ENCODE peak calls at places on chromosomes 4 and X, in six cellular contexts. A, P, K, L, W and E are unnamed samples.

GRCh38 chr4:120921456-120922389 is 803 bp downstream of the PRDM5 start:
- DNase-seq in A (peak), P (peak), K (no peak), L (peak), W (peak), E (peak)

GRCh38 chr4:56217383-56217890 is 169.9 kb downstream of the AASDH start:
- DNase-seq in A (no peak), P (no peak), K (no peak), L (no peak), W (no peak), E (no peak)

GRCh38 chr4:64495948-64496347 is 86.7 kb upstream of the TECRL start:
- DNase-seq in A (no peak), P (no peak), K (no peak), L (no peak), W (no peak), E (no peak)

GRCh38 chr4:151267822-151268535 is 9.0 kb upstream of the PRSS48 start:
- DNase-seq in A (no peak), P (no peak), K (no peak), L (no peak), W (no peak), E (no peak)

GRCh38 chrX:68830486-68831404 is 1.9 kb downstream of the EFNB1 start:
- DNase-seq in A (no peak), P (no peak), K (no peak), L (no peak), W (no peak), E (no peak)

GRCh38 chr4:8335848-8336247 is 66.3 kb downstream of the HTRA3 start:
- DNase-seq in A (no peak), P (no peak), K (no peak), L (no peak), W (no peak), E (no peak)

GRCh38 chrX:75642811-75643361 is 120.0 kb upstream of the ZDHHC15 start:
- DNase-seq in A (no peak), P (no peak), K (no peak), L (no peak), W (no peak), E (no peak)

GRCh38 chrX:70033348-70033747 is 16.4 kb downstream of the AWAT2 start:
- DNase-seq in A (peak), P (no peak), K (no peak), L (no peak), W (peak), E (no peak)

GRCh38 chrX:111181883-111182400 is 86.0 kb downstream of the PAK3 start:
- DNase-seq in A (no peak), P (no peak), K (no peak), L (no peak), W (no peak), E (no peak)

GRCh38 chrX:132209527-132209926 is 9.7 kb downstream of the RAP2C start:
- DNase-seq in A (peak), P (no peak), K (no peak), L (no peak), W (peak), E (no peak)

GRCh38 chr4:49000806-49001205 is 14.7 kb downstream of the CWH43 start:
- DNase-seq in A (no peak), P (no peak), K (no peak), L (no peak), W (no peak), E (no peak)

GRCh38 chr4:147447820-147448219 is 33.1 kb upstream of the EDNRA start:
- DNase-seq in A (no peak), P (no peak), K (no peak), L (no peak), W (peak), E (peak)

GRCh38 chrX:118554511-118554910 is 58.9 kb downstream of the DOCK11 start:
- DNase-seq in A (no peak), P (no peak), K (no peak), L (no peak), W (no peak), E (no peak)

GRCh38 chr4:1727117-1728031 is 6.1 kb downstream of the TACC3 start:
- DNase-seq in A (peak), P (no peak), K (no peak), L (peak), W (peak), E (no peak)

GRCh38 chr4:13980317-13980716 is 352.8 kb upstream of the BOD1L1 start:
- DNase-seq in A (peak), P (no peak), K (no peak), L (no peak), W (peak), E (peak)

GRCh38 chrX:13693341-13693871 is 4.5 kb downstream of the RAB9A start:
- DNase-seq in A (no peak), P (no peak), K (no peak), L (no peak), W (no peak), E (no peak)

GRCh38 chr4:28788929-28789490 is 1928.4 kb downstream of the STIM2 start:
- DNase-seq in A (no peak), P (no peak), K (no peak), L (no peak), W (no peak), E (no peak)

GRCh38 chr4:5993876-5994811 is 24.1 kb downstream of the C4orf50 start:
- DNase-seq in A (no peak), P (no peak), K (no peak), L (no peak), W (no peak), E (no peak)

GRCh38 chrX:147894332-147894870 is 17.3 kb upstream of the FMR1 start:
- DNase-seq in A (peak), P (no peak), K (no peak), L (no peak), W (no peak), E (no peak)

GRCh38 chrX:129779747-129780146 is at the start of gene SASH3:
- DNase-seq in A (no peak), P (no peak), K (peak), L (no peak), W (no peak), E (no peak)

GRCh38 chrX:22950278-22951266 is 49.2 kb upstream of the DDX53 start:
- DNase-seq in A (peak), P (no peak), K (no peak), L (no peak), W (peak), E (peak)

GRCh38 chrX:554271-554670 is 76.3 kb upstream of the SHOX start:
- DNase-seq in A (no peak), P (no peak), K (no peak), L (no peak), W (no peak), E (no peak)

GRCh38 chrX:42519666-42520231 is 258.2 kb downstream of the PPP1R2C start:
- DNase-seq in A (peak), P (no peak), K (no peak), L (no peak), W (peak), E (no peak)

GRCh38 chr4:20276848-20277247 is 25.1 kb downstream of the SLIT2 start:
- DNase-seq in A (no peak), P (no peak), K (no peak), L (no peak), W (no peak), E (no peak)

GRCh38 chrX:45320191-45320590 is 119.5 kb upstream of the DIPK2B start:
- DNase-seq in A (no peak), P (no peak), K (no peak), L (no peak), W (no peak), E (no peak)

GRCh38 chr4:12459126-12459525 is 1025.0 kb downstream of the RAB28 start:
- DNase-seq in A (no peak), P (no peak), K (no peak), L (no peak), W (no peak), E (no peak)

GRCh38 chr4:153384160-153384559 is 39.7 kb downstream of the MND1 start:
- DNase-seq in A (no peak), P (no peak), K (no peak), L (no peak), W (no peak), E (no peak)

GRCh38 chr4:151489462-151490203 is 80.7 kb downstream of the FHIP1A start:
- DNase-seq in A (no peak), P (no peak), K (no peak), L (no peak), W (no peak), E (no peak)

GRCh38 chr4:20506827-20507226 is 193.4 kb upstream of the PACRGL start:
- DNase-seq in A (peak), P (no peak), K (no peak), L (no peak), W (peak), E (peak)

GRCh38 chr4:123804171-123804721 is 407.7 kb downstream of the SPRY1 start:
- DNase-seq in A (no peak), P (no peak), K (no peak), L (no peak), W (peak), E (no peak)

GRCh38 chr4:176475091-176475490 is 155.3 kb downstream of the SPCS3 start:
- DNase-seq in A (peak), P (no peak), K (no peak), L (no peak), W (no peak), E (no peak)

GRCh38 chr4:100649478-100649877 is 131.7 kb upstream of the EMCN start:
- DNase-seq in A (peak), P (no peak), K (no peak), L (no peak), W (no peak), E (no peak)

GRCh38 chr4:31045724-31046318 is 325.7 kb downstream of the PCDH7 start:
- DNase-seq in A (peak), P (peak), K (no peak), L (no peak), W (peak), E (peak)